ENCODE peak calls at places on chromosome 21, in five cellular contexts. M is IMR-90, J is neuronal stem cell, G is mesenchymal stem cell, H is mesendoderm. V is an unnamed sample. For H3K79me1, the result is how much of the 10 kb centered on the place peaks cover.

GRCh38 chr21:41932191-41932575 is 21.6 kb downstream of the C2CD2 start:
- DNase-seq in M (peak), J (no peak), G (peak), H (no peak), V (peak)

GRCh38 chr21:44845418-44846200 is 27.7 kb upstream of the SUMO3 start:
- DNase-seq in M (peak), J (peak), G (peak), H (peak), V (peak)

GRCh38 chr21:37183749-37184148 is 83.4 kb downstream of the VPS26C start:
- DNase-seq in M (no peak), J (no peak), G (no peak), H (no peak), V (no peak)

GRCh38 chr21:28856588-28857250 is 136.0 kb downstream of the LTN1 start:
- DNase-seq in M (no peak), J (peak), G (no peak), H (peak), V (no peak)

GRCh38 chr21:14482165-14482564 is 64.0 kb downstream of the SAMSN1 start:
- DNase-seq in M (no peak), J (no peak), G (no peak), H (no peak), V (peak)

GRCh38 chr21:43953028-43953427 is 59.1 kb upstream of the TRAPPC10 start:
- DNase-seq in M (no peak), J (no peak), G (no peak), H (no peak), V (no peak)

GRCh38 chr21:16318651-16319300 is 589.0 kb downstream of the USP25 start:
- DNase-seq in M (no peak), J (no peak), G (no peak), H (no peak), V (no peak)

GRCh38 chr21:42238185-42238934 is 19.4 kb downstream of the ABCG1 start:
- DNase-seq in M (no peak), J (no peak), G (no peak), H (no peak), V (peak)

GRCh38 chr21:44874497-44875331 is 1.2 kb upstream of the PTTG1IP start:
- DNase-seq in M (no peak), J (no peak), G (no peak), H (peak), V (peak)

GRCh38 chr21:32886339-32886738 is 114.8 kb upstream of the PAXBP1 start:
- DNase-seq in M (no peak), J (no peak), G (no peak), H (no peak), V (peak)

GRCh38 chr21:25887646-25888321 is 153.0 kb downstream of the GABPA start:
- DNase-seq in M (no peak), J (no peak), G (no peak), H (no peak), V (peak)

GRCh38 chr21:34688145-34688544 is 19.4 kb downstream of the CLIC6 start:
- DNase-seq in M (no peak), J (no peak), G (no peak), H (no peak), V (peak)

GRCh38 chr21:43981871-43982210 is 30.3 kb upstream of the TRAPPC10 start:
- DNase-seq in M (no peak), J (no peak), G (no peak), H (peak), V (no peak)

GRCh38 chr21:34535886-34536285 is 23.9 kb upstream of the KCNE1 start:
- DNase-seq in M (no peak), J (no peak), G (no peak), H (no peak), V (no peak)

GRCh38 chr21:42785666-42786427 is 93.5 kb downstream of the WDR4 start:
- DNase-seq in M (no peak), J (no peak), G (no peak), H (no peak), V (no peak)

DNA sequence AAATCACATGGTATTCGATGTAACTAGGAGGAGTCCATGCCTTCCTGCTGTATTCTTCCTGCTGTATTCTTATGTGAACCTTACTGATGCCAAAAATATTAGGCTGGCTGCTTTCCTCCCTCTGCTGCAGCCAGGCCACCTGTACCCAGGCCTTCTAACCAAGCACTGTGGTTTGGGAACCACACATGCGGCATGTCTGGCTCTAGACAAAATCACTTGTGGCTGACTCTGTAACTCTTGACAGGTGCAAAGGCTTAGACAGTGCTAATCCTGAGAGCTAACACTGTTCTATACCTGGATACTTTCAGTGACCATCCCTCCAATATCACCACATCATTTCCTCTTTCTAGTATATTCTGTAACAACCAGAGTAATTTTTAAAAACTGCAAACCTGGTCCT is 67.7 kb downstream of the PCP4 start:
- DNase-seq in M (no peak), J (no peak), G (no peak), H (no peak), V (no peak)
- H3K79me1 ChIP-seq in M (under half), J (under half), G (under half), H (under half), V (under half)

DNA sequence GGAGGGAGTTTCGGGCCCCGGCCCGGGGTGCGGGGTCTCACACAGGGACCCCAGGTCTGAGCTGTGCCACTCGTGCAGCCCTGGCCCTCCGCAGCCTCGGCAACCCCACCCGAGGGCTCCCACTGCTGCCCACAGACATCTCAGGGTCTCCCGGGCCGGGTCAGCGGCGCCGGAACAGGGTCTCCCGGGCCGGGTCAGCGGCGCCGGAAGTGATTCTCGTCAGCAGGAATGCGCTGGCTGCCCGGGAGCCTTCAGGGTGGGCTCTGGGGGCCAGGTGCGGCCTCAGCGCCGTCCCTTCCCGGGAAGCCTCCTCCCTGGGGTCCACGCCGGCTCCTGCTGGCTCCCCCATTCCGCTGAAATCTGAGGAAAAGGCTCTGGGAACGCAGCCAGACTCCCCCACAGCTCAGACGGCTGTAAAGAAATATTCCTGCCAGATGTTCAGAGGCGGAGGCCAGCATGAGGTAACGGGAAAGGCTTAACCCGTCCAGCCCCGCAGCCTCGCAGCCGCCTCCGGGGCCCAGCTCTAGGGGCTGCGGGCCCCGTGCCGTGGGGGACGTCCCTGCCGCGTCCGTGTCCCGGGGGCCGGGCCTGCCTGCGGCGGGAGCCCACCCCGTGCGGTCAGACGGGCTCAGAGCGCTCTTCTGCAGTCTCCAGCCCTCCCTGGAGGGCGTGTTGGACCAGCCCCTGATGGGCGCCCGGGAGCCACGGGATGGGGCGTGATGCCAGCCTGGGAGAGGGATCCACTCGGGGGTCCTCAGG is 8.7 kb upstream of the COL6A1 start:
- DNase-seq in M (peak), J (no peak), G (peak), H (peak), V (no peak)
- H2BK120ac ChIP-seq in M (peak), J (peak), G (peak), H (peak), V (peak)

GRCh38 chr21:21460979-21461378 is 462.8 kb downstream of the NCAM2 start:
- DNase-seq in M (no peak), J (no peak), G (no peak), H (no peak), V (no peak)

GRCh38 chr21:21458124-21458631 is 460.0 kb downstream of the NCAM2 start:
- DNase-seq in M (no peak), J (no peak), G (no peak), H (no peak), V (no peak)

DNA sequence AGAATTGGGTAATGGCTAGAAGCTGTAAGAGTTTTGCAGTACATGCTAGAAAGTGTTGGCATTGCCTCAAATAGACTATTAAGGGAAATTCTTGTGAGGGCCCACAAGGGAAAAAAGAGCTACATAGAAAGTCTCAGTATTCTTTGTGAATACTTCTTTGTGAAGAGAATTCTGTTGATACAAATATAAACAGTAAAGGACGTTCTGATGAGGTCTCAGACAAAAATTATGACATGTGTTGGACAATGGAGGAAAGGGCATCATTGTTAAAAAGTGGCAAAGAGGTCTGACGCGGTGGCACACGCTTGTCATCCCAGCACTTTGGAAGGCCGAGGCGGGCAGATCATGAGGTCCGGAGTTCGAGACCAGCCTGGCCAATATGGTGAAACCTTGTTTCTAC is 458.9 kb downstream of the NCAM2 start:
- DNase-seq in M (no peak), J (no peak), G (no peak), H (no peak), V (no peak)
- H3K79me1 ChIP-seq in M (under half), J (under half), G (under half), H (under half), V (under half)

DNA sequence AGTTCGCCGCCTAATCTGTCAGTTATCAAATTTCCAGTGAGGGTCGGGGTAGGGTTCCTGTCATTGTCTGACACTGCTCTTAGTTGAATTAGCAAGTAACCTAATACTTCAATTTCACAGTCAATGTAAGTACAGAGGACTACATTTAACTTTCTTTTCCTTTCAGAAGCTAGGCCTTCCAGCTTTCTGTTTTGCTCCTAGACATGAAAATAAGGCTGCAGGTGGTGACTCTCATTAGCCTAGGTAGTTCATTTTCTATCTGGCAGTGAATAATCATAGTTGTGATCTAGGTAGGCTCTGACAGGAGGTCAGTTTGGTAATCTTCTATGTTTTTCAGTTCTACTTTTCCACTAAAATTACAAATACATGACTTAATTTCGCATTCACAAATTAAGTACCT is 783.1 kb downstream of the MRPL39 start:
- DNase-seq in M (no peak), J (no peak), G (no peak), H (no peak), V (no peak)
- H2BK120ac ChIP-seq in M (no peak), J (no peak), G (no peak), H (no peak), V (no peak)

GRCh38 chr21:38260426-38260825 is 3.6 kb downstream of the KCNJ15 start:
- DNase-seq in M (no peak), J (no peak), G (no peak), H (no peak), V (no peak)
- H3K79me1 ChIP-seq in M (under half), J (under half), G (under half), H (under half), V (under half)

V was measured in trophoblast cell.